ENCODE peak calls at places on chromosomes 7 and 10, in ten cellular contexts. K is heart right ventricle; Z is OCI-LY7; M is esophagus squamous epithelium; J is CD8-positive, alpha-beta T cell; Y is sigmoid colon; C is CD8-positive, alpha-beta memory T cell; W is adrenal gland; E is neuronal stem cell; F is colonic mucosa. X is an unnamed sample. For H3K4me1 and H3K9me3, the result is how much of the 10 kb centered on the place peaks cover.

GRCh38 chr7:111587126-111587525 is 24.8 kb upstream of the IMMP2L start:
- DNase-seq in K (no peak), Z (no peak), M (no peak), J (no peak), Y (no peak), C (no peak), W (no peak), E (no peak), F (no peak), X (no peak)

GRCh38 chr7:151794508-151795167 is 82.3 kb downstream of the PRKAG2 start:
- DNase-seq in K (no peak), Z (no peak), M (no peak), J (no peak), Y (peak), C (no peak), W (no peak), E (peak), F (no peak), X (peak)

GRCh38 chr7:55449205-55449991 is 84.3 kb downstream of the LANCL2 start:
- DNase-seq in K (no peak), Z (no peak), M (no peak), J (no peak), Y (no peak), C (no peak), W (no peak), E (no peak), F (no peak), X (no peak)

GRCh38 chr10:64601298-64601697 is 1080.1 kb downstream of the REEP3 start:
- DNase-seq in K (no peak), Z (no peak), M (no peak), J (no peak), Y (no peak), C (no peak), W (no peak), E (no peak), F (no peak), X (no peak)

GRCh38 chr7:164882-165660 is 27.3 kb upstream of the FAM20C start:
- DNase-seq in K (no peak), Z (no peak), M (no peak), J (no peak), Y (peak), C (no peak), W (no peak), E (no peak), F (peak), X (no peak)

GRCh38 chr7:27098493-27099223 is 2.9 kb upstream of the HOXA1 start:
- DNase-seq in K (no peak), Z (no peak), M (no peak), J (no peak), Y (peak), C (no peak), W (peak), E (peak), F (peak), X (no peak)

GRCh38 chr7:46215987-46216567 is 295.0 kb upstream of the IGFBP3 start:
- DNase-seq in K (peak), Z (no peak), M (no peak), J (no peak), Y (no peak), C (no peak), W (no peak), E (peak), F (no peak), X (no peak)

GRCh38 chr7:102432476-102433318 is 678 bp upstream of the ORAI2 start:
- DNase-seq in K (no peak), Z (peak), M (no peak), J (no peak), Y (no peak), C (peak), W (no peak), E (peak), F (no peak), X (no peak)

GRCh38 chr7:5362466-5362865 is 61.2 kb downstream of the TNRC18 start:
- DNase-seq in K (no peak), Z (no peak), M (no peak), J (no peak), Y (no peak), C (no peak), W (no peak), E (no peak), F (no peak), X (no peak)

GRCh38 chr7:139091677-139091996 is 17.9 kb downstream of the ZC3HAV1 start:
- DNase-seq in K (no peak), Z (no peak), M (no peak), J (no peak), Y (no peak), C (no peak), W (no peak), E (no peak), F (no peak), X (no peak)

GRCh38 chr7:139095194-139095659 is 14.3 kb downstream of the ZC3HAV1 start:
- DNase-seq in K (no peak), Z (peak), M (peak), J (peak), Y (no peak), C (peak), W (no peak), E (no peak), F (peak), X (peak)

GRCh38 chr7:139092090-139092796 is 17.3 kb downstream of the ZC3HAV1 start:
- DNase-seq in K (no peak), Z (no peak), M (no peak), J (no peak), Y (no peak), C (no peak), W (no peak), E (no peak), F (no peak), X (no peak)

GRCh38 chr7:139094596-139094995 is 14.9 kb downstream of the ZC3HAV1 start:
- DNase-seq in K (no peak), Z (no peak), M (no peak), J (no peak), Y (no peak), C (no peak), W (no peak), E (no peak), F (no peak), X (no peak)

DNA sequence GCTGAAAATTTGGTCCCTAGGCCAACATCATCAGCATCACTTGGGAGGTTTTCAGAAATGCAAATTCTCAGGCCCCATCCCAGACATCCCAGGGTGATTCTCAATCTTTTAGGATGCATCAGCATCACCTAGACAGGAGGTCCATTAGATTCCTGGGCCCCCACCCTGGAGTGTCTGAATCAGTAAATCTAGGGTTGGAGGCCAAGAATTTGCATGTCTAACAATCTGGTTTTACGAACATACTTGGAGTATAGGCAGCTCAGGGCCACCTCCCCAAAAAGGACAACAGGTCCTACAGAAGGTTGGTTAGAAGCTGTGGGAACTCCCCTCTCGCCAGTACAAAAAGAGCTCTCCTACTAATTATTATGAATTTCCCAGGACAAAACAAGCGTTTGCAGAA is 15.5 kb downstream of the ZC3HAV1 start:
- DNase-seq in K (no peak), Z (no peak), M (no peak), J (no peak), Y (no peak), C (peak), W (no peak), E (no peak), F (no peak), X (no peak)
- H3K4me1 ChIP-seq in K (under half), Z (under half), M (half or more), J (half or more), Y (under half), C (half or more), W (half or more), E (under half), F (under half), X (under half)

GRCh38 chr10:87799860-87800259 is 18.2 kb downstream of the ATAD1 start:
- DNase-seq in K (no peak), Z (no peak), M (no peak), J (no peak), Y (no peak), C (no peak), W (no peak), E (no peak), F (no peak), X (no peak)
- H3K9me3 ChIP-seq in K (under half), Z (half or more), M (under half), J (under half), Y (under half), C (under half), W (under half), E (under half), F (under half), X (under half)

GRCh38 chr10:43623351-43623750 is 17.1 kb downstream of the ZNF485 start:
- DNase-seq in K (no peak), Z (peak), M (no peak), J (no peak), Y (no peak), C (no peak), W (no peak), E (no peak), F (no peak), X (no peak)
- H3K4me3 ChIP-seq in K (peak), Z (peak), M (no peak), J (peak), Y (no peak), C (peak), W (peak), E (no peak), F (no peak), X (peak)

GRCh38 chr7:24913791-24914464 is 66.0 kb downstream of the OSBPL3 start:
- DNase-seq in K (no peak), Z (no peak), M (no peak), J (no peak), Y (no peak), C (no peak), W (no peak), E (no peak), F (no peak), X (no peak)

GRCh38 chr7:24912874-24913514 is 67.0 kb downstream of the OSBPL3 start:
- DNase-seq in K (no peak), Z (no peak), M (no peak), J (no peak), Y (no peak), C (no peak), W (no peak), E (no peak), F (no peak), X (peak)

GRCh38 chr7:24911213-24911603 is 68.8 kb downstream of the OSBPL3 start:
- DNase-seq in K (no peak), Z (peak), M (no peak), J (no peak), Y (no peak), C (peak), W (no peak), E (no peak), F (no peak), X (no peak)

GRCh38 chr7:24910551-24911212 is 69.3 kb downstream of the OSBPL3 start:
- DNase-seq in K (no peak), Z (no peak), M (no peak), J (no peak), Y (no peak), C (no peak), W (no peak), E (no peak), F (no peak), X (no peak)

DNA sequence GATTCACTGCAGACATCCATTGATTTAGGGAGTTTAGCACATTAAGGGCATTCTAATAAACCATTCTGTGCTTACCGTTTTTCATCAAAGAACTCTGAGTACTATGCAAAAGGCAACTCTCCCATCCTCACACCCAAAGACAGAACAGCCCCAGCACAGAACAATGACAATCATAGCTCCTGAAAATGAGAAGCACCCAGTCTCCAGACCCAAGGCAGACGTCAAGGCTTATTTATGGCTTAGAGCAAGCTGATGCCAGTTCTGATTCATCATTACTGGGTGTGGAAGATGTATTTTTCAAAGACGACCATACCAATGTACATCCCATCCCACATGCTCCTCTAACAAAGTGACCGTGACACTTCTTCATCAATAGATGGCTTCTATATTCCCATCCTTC is 67.6 kb downstream of the OSBPL3 start:
- DNase-seq in K (no peak), Z (no peak), M (no peak), J (no peak), Y (no peak), C (no peak), W (no peak), E (no peak), F (no peak), X (no peak)
- H3K4me1 ChIP-seq in K (under half), Z (half or more), M (under half), J (half or more), Y (under half), C (half or more), W (under half), E (under half), F (under half), X (under half)

DNA sequence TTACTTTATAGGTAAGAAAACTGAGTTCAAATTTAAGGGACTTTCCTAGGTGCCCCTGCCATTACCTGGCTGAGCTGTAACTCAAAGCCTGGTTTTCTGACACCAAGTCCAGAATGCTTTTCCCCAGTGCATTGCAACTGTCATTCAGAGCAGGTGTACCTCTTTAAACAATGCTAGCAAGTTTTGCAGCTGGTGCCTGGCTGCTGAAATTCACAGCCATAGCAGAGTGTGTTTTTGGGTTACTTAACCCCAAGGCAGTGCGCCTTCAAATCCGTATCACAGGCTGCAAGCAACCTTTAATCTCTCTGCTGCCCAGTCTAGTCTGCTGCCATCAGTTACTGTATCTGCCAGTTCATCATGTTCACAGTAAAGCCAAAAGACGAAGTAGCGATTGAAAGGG is 265.4 kb downstream of the CSTF2T start:
- DNase-seq in K (no peak), Z (no peak), M (no peak), J (no peak), Y (no peak), C (no peak), W (no peak), E (no peak), F (no peak), X (no peak)
- H3K9me3 ChIP-seq in K (under half), Z (under half), M (under half), J (under half), Y (under half), C (under half), W (under half), E (under half), F (under half), X (under half)

GRCh38 chr10:35876248-35876647 is 234.2 kb upstream of the FZD8 start:
- DNase-seq in K (no peak), Z (no peak), M (no peak), J (no peak), Y (no peak), C (no peak), W (no peak), E (no peak), F (no peak), X (no peak)

GRCh38 chr10:35870665-35871310 is 228.7 kb upstream of the FZD8 start:
- DNase-seq in K (no peak), Z (no peak), M (no peak), J (no peak), Y (no peak), C (no peak), W (no peak), E (no peak), F (no peak), X (peak)

GRCh38 chr10:35872666-35873065 is 230.6 kb upstream of the FZD8 start:
- DNase-seq in K (no peak), Z (no peak), M (no peak), J (no peak), Y (no peak), C (no peak), W (no peak), E (no peak), F (no peak), X (peak)

GRCh38 chr10:35874326-35875070 is 232.4 kb upstream of the FZD8 start:
- DNase-seq in K (no peak), Z (no peak), M (no peak), J (no peak), Y (no peak), C (no peak), W (no peak), E (no peak), F (no peak), X (no peak)

DNA sequence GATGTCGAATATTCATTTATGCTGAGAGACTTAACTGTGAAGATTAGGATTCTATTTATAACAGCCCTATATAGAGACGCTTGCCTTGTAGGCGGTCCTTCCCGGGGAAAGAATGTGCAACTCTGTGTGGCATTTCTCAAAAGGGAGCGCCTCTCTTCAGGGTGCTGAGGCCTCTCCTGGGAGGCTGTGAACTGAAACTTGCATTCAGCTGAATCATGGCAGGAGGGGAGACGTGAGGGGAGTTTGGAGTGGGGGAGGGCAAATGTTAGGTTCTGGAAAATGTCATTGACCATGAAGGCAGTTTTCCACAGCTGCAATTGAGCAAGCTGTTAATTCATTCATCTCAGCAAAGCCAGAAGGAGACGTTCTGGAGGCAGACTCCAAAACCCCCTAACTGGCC is 233.2 kb upstream of the FZD8 start:
- DNase-seq in K (no peak), Z (no peak), M (no peak), J (no peak), Y (no peak), C (no peak), W (no peak), E (no peak), F (no peak), X (peak)
- H3K4me3 ChIP-seq in K (no peak), Z (no peak), M (no peak), J (no peak), Y (no peak), C (no peak), W (no peak), E (no peak), F (no peak), X (no peak)

DNA sequence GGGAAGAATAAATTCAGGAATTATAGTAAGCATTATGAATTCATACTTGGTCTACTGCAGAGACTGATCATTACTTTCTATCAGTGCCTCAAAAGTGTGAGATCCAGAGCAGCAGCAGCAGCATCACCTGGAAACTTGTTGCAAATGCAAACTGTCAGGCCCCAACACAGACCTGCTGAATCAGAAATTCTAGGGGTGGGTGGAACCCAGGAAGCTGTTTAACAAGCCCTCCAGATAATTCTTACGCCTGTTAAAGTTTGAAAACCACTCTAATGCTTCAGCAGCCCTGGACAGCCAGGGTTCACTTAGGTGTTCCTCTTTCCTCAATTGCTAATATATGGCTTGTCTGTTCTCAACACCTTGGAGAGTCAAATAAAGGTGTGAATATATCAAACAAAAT is 19.5 kb downstream of the CACUL1 start:
- DNase-seq in K (no peak), Z (no peak), M (no peak), J (no peak), Y (no peak), C (no peak), W (no peak), E (no peak), F (no peak), X (no peak)
- H3K4me1 ChIP-seq in K (under half), Z (under half), M (half or more), J (half or more), Y (half or more), C (half or more), W (half or more), E (under half), F (under half), X (under half)